ENCODE peak calls at places on chromosomes 6 and 20, in eight cellular contexts. R, Z, U, I, M, T, E and O are unnamed samples.

GRCh38 chr6:149896491-149896890 is 1.4 kb downstream of the RAET1E start:
- DNase-seq in R (peak), Z (peak), U (peak), I (no peak), M (no peak), T (no peak), E (no peak), O (peak)

GRCh38 chr6:46745973-46746372 is 760 bp upstream of the ANKRD66 start:
- DNase-seq in R (no peak), Z (no peak), U (no peak), I (no peak), M (no peak), T (no peak), E (no peak), O (no peak)

GRCh38 chr6:71412559-71412958 is 123.9 kb downstream of the OGFRL1 start:
- DNase-seq in R (no peak), Z (peak), U (no peak), I (peak), M (no peak), T (no peak), E (no peak), O (no peak)

GRCh38 chr6:40804905-40805304 is 217.7 kb upstream of the LRFN2 start:
- DNase-seq in R (no peak), Z (no peak), U (no peak), I (no peak), M (no peak), T (no peak), E (no peak), O (no peak)

GRCh38 chr6:26064619-26065257 is 22.5 kb upstream of the HFE start:
- DNase-seq in R (peak), Z (peak), U (peak), I (no peak), M (no peak), T (no peak), E (no peak), O (peak)

GRCh38 chr6:155678361-155678760 is 222.7 kb upstream of the NOX3 start:
- DNase-seq in R (no peak), Z (peak), U (no peak), I (no peak), M (no peak), T (no peak), E (no peak), O (peak)

GRCh38 chr6:150998992-150999975 is 133.8 kb downstream of the MTHFD1L start:
- DNase-seq in R (peak), Z (no peak), U (peak), I (no peak), M (no peak), T (no peak), E (no peak), O (no peak)

GRCh38 chr6:85389180-85389797 is 60.6 kb upstream of the NT5E start:
- DNase-seq in R (no peak), Z (no peak), U (no peak), I (no peak), M (no peak), T (no peak), E (no peak), O (no peak)

GRCh38 chr20:25020345-25020744 is 27.8 kb upstream of the APMAP start:
- DNase-seq in R (no peak), Z (no peak), U (no peak), I (no peak), M (no peak), T (no peak), E (no peak), O (no peak)

GRCh38 chr6:41595166-41595565 is 43.1 kb upstream of the MDFI start:
- DNase-seq in R (no peak), Z (no peak), U (no peak), I (no peak), M (no peak), T (no peak), E (no peak), O (no peak)

GRCh38 chr6:138443979-138444378 is 40.0 kb downstream of the HEBP2 start:
- DNase-seq in R (no peak), Z (no peak), U (no peak), I (no peak), M (no peak), T (no peak), E (no peak), O (no peak)

GRCh38 chr20:4161447-4162251 is 146.3 kb upstream of the RNF24 start:
- DNase-seq in R (peak), Z (peak), U (no peak), I (no peak), M (no peak), T (no peak), E (no peak), O (no peak)

GRCh38 chr20:20227013-20227571 is 140.8 kb upstream of the INSM1 start:
- DNase-seq in R (no peak), Z (no peak), U (no peak), I (no peak), M (no peak), T (no peak), E (no peak), O (no peak)

GRCh38 chr20:62367136-62367482 is at the start of gene LAMA5:
- DNase-seq in R (peak), Z (no peak), U (no peak), I (peak), M (no peak), T (peak), E (no peak), O (no peak)

GRCh38 chr6:158777510-158777909 is 41.7 kb downstream of the EZR start:
- DNase-seq in R (no peak), Z (no peak), U (no peak), I (no peak), M (no peak), T (no peak), E (no peak), O (no peak)
- TF ChIP-seq CTCF in R (no peak), Z (no peak), U (no peak), I (no peak), M (no peak), T (no peak), E (no peak), O (no peak)

DNA sequence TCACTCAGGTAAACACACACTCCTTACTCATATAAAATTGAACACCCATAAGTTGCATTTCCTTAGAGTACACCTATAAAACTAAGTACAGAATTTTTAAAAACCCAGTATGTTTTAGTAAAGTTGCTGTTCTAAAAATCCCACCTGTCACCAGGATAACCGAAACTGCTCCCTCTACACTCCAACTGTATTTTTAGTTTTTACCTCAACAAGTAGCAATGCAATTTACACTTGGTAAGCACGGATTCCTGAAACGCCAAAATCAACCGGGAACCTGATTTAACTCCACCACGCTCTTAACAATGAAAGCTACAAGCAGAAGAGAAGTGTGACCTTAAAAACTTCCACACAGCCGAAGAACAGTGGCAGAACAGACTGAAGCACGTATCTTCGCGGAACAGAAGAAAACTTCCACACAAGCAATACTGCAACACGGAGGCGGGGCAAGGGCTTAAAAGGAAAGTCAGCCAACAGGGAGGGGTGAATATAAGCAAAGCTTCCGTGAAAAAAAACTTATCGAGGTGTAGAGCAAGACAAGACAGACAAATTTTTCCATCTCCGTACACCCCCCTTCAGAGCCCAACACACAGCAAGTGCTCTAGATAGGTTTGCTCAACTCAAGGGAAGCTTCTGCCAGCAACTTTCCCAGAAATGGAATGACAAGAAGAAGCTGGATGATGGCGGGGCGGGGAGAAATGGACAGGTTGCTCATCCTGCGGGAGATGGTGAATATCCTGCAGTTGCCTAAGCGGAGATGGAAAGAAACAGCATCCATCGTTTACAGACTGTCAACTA is 1.4 kb downstream of the STAU1 start:
- DNase-seq in R (peak), Z (peak), U (peak), I (peak), M (no peak), T (no peak), E (peak), O (peak)
- TF ChIP-seq CTCF in R (no peak), Z (no peak), U (no peak), I (no peak), M (no peak), T (no peak), E (no peak), O (peak)

GRCh38 chr6:103124471-103124870 is 1731.0 kb downstream of the GRIK2 start:
- DNase-seq in R (no peak), Z (no peak), U (no peak), I (no peak), M (no peak), T (no peak), E (no peak), O (no peak)

GRCh38 chr6:103122766-103123601 is 1729.5 kb downstream of the GRIK2 start:
- DNase-seq in R (peak), Z (peak), U (peak), I (peak), M (no peak), T (no peak), E (no peak), O (peak)
- TF ChIP-seq CTCF in R (peak), Z (peak), U (peak), I (peak), M (peak), T (no peak), E (no peak), O (peak)

GRCh38 chr20:46406986-46407670 is 713 bp upstream of the ELMO2 start:
- DNase-seq in R (peak), Z (peak), U (peak), I (peak), M (no peak), T (no peak), E (peak), O (peak)

GRCh38 chr20:46402236-46402886 is 4.1 kb downstream of the ELMO2 start:
- DNase-seq in R (no peak), Z (peak), U (no peak), I (no peak), M (no peak), T (no peak), E (no peak), O (peak)

GRCh38 chr20:46408281-46408731 is 1.9 kb upstream of the ELMO2 start:
- DNase-seq in R (peak), Z (no peak), U (no peak), I (no peak), M (no peak), T (no peak), E (no peak), O (no peak)

GRCh38 chr20:46407671-46407996 is 1.2 kb upstream of the ELMO2 start:
- DNase-seq in R (no peak), Z (no peak), U (no peak), I (no peak), M (no peak), T (no peak), E (no peak), O (no peak)

GRCh38 chr20:46406200-46406985 is at the start of gene ELMO2:
- DNase-seq in R (peak), Z (peak), U (peak), I (peak), M (peak), T (peak), E (peak), O (peak)
- TF ChIP-seq CTCF in R (no peak), Z (no peak), U (no peak), I (no peak), M (no peak), T (no peak), E (peak), O (peak)

GRCh38 chr6:31652925-31653724 is 664 bp upstream of the BAG6 start:
- DNase-seq in R (no peak), Z (no peak), U (no peak), I (peak), M (peak), T (no peak), E (no peak), O (peak)
- TF ChIP-seq CTCF in R (no peak), Z (no peak), U (no peak), I (no peak), M (no peak), T (no peak), E (peak), O (no peak)

DNA sequence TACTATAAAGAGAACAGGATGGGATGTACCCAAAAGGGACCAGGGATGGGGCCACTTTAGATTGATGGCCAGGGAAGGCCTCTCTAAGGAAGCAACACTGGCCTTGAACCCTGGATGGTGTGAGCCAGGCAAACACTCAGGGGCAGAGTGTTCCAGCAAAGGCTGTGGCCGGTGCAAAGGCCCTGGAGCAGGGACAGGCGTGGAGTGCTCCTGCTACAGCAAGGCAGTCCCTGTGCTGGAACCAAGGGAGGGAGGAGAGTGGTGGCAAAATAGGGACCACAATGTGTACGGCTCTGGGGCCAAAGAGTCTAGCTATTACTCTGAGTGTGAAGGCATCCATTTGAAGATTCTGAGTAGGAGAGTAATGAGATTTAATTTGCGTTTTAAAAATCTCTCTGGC is 131.6 kb downstream of the BMP7 start:
- DNase-seq in R (no peak), Z (no peak), U (no peak), I (no peak), M (no peak), T (no peak), E (no peak), O (no peak)
- TF ChIP-seq CTCF in R (no peak), Z (no peak), U (no peak), I (no peak), M (no peak), T (no peak), E (no peak), O (no peak)

GRCh38 chr20:44414346-44414714 is 58.8 kb downstream of the HNF4A start:
- DNase-seq in R (no peak), Z (no peak), U (no peak), I (no peak), M (no peak), T (no peak), E (no peak), O (no peak)

GRCh38 chr20:44412402-44413144 is 57.1 kb downstream of the HNF4A start:
- DNase-seq in R (no peak), Z (no peak), U (no peak), I (no peak), M (no peak), T (no peak), E (no peak), O (no peak)

GRCh38 chr20:44416082-44416715 is 59.5 kb upstream of the TTPAL start:
- DNase-seq in R (no peak), Z (no peak), U (no peak), I (no peak), M (no peak), T (no peak), E (no peak), O (no peak)

GRCh38 chr20:44413575-44414345 is 58.3 kb downstream of the HNF4A start:
- DNase-seq in R (no peak), Z (no peak), U (no peak), I (no peak), M (no peak), T (no peak), E (no peak), O (no peak)

GRCh38 chr20:44414808-44415207 is 59.3 kb downstream of the HNF4A start:
- DNase-seq in R (no peak), Z (no peak), U (no peak), I (no peak), M (no peak), T (no peak), E (no peak), O (no peak)
- TF ChIP-seq CTCF in R (no peak), Z (no peak), U (no peak), I (no peak), M (no peak), T (no peak), E (no peak), O (no peak)

GRCh38 chr6:105363100-105363754 is 39.7 kb downstream of the PREP start:
- DNase-seq in R (peak), Z (peak), U (peak), I (no peak), M (no peak), T (no peak), E (no peak), O (peak)
- TF ChIP-seq CTCF in R (peak), Z (peak), U (peak), I (no peak), M (peak), T (no peak), E (no peak), O (peak)